ENCODE peak calls at places on chromosomes 3 and 15, in ten cellular contexts. O is aorta; I is PC-9; V is mucosa of descending colon; W is MM.1S; M is heart left ventricle; U is colonic mucosa; E is CD8-positive, alpha-beta T cell; R is Panc1; L is CD8-positive, alpha-beta memory T cell. Q is an unnamed sample.
A peak's percentile ranks its signal among the peaks of the same experiment; 100 is the strongest.

GRCh38 chr15:59026207-59026606 is 38.7 kb downstream of the RNF111 start:
- DNase-seq in E (no peak), M (no peak), I (no peak), W (no peak), L (no peak), V (no peak), O (no peak), U (no peak), R (no peak), Q (no peak)

GRCh38 chr3:71251156-71251775 is 332.3 kb downstream of the FOXP1 start:
- DNase-seq in M (no peak), V (no peak), R (no peak), E (no peak), W (no peak), O (no peak), L (no peak), U (no peak), I (no peak), Q (no peak)

GRCh38 chr3:12751548-12751947 is 7.5 kb downstream of the TMEM40 start:
- DNase-seq in W (no peak), E (no peak), L (no peak), O (no peak), R (no peak), I (peak; percentile 54), U (no peak), V (no peak), M (no peak), Q (no peak)

GRCh38 chr3:111882194-111882593 is 23.1 kb downstream of the PHLDB2 start:
- DNase-seq in O (no peak), U (no peak), E (no peak), W (peak; percentile 6), V (no peak), L (no peak), M (no peak), R (no peak), I (no peak), Q (no peak)

GRCh38 chr3:67458406-67458805 is 196.0 kb downstream of the SUCLG2 start:
- DNase-seq in W (no peak), M (no peak), L (no peak), U (no peak), O (no peak), V (no peak), I (no peak), R (no peak), E (no peak), Q (peak; percentile 30)

GRCh38 chr3:43347774-43348173 is 61.4 kb downstream of the SNRK start:
- DNase-seq in M (no peak), U (no peak), I (no peak), W (no peak), O (no peak), E (no peak), V (no peak), R (no peak), L (no peak), Q (no peak)

GRCh38 chr3:195884691-195885035 is 23.7 kb downstream of the TNK2 start:
- DNase-seq in L (no peak), W (no peak), V (no peak), M (peak; percentile 25), I (no peak), U (no peak), E (no peak), O (no peak), R (no peak), Q (no peak)

GRCh38 chr3:128845119-128845518 is 34.3 kb upstream of the ACAD9 start:
- DNase-seq in M (no peak), E (no peak), L (no peak), O (no peak), U (no peak), I (peak; percentile 27), V (no peak), R (no peak), W (no peak), Q (peak; percentile 17)

GRCh38 chr3:177174607-177175006 is 22.7 kb downstream of the TBL1XR1 start:
- DNase-seq in E (no peak), L (no peak), R (no peak), O (no peak), V (no peak), I (no peak), M (no peak), W (no peak), U (no peak), Q (no peak)

GRCh38 chr3:143769663-143770062 is 78.6 kb downstream of the SLC9A9 start:
- DNase-seq in O (no peak), L (no peak), U (no peak), E (no peak), V (no peak), I (no peak), M (no peak), W (no peak), R (no peak), Q (peak; percentile 91)

GRCh38 chr15:68700395-68701123 is 120.1 kb downstream of the ANP32A start:
- DNase-seq in V (no peak), L (no peak), U (peak; percentile 26), R (no peak), I (no peak), M (peak; percentile 83), E (no peak), W (no peak), O (peak; percentile 87), Q (peak; percentile 67)

GRCh38 chr3:114079761-114080160 is 23.2 kb downstream of the QTRT2 start:
- DNase-seq in V (no peak), I (no peak), M (no peak), U (no peak), L (no peak), R (no peak), W (no peak), E (no peak), O (no peak), Q (peak; percentile 46)

GRCh38 chr15:27670481-27670880 is 428.6 kb downstream of the OCA2 start:
- DNase-seq in R (no peak), U (no peak), O (no peak), I (no peak), V (no peak), M (no peak), W (no peak), E (no peak), L (no peak), Q (no peak)

DNA sequence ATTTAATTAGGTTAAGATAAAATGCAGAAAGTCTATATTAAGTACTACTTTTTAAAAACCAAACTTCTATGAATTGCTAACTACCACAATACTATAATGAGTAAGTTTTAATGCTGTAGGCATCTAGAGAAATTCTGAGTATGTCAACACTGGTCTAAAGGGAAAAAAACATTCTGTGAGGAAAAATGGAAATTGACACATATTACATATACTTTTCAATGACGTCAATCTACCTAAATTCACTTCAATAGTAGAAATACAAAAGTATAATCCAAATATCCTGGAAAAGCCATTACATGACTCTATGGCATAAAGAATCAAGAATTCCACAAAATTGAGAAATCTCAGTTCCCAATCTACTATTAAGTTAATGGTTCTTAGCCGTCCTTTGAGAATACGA is 2.2 kb downstream of the SECISBP2L start:
- DNase-seq in E (no peak), L (no peak), W (no peak), I (no peak), M (no peak), R (no peak), U (no peak), O (no peak), V (no peak), Q (no peak)
- H3K4me3 ChIP-seq in E (no peak overlapping the region), L (peak overlapping the region; percentile 32), W (peak overlapping the region; percentile 84), I (peak overlapping the region; percentile 67), M (no peak overlapping the region), R (no peak overlapping the region), U (no peak overlapping the region), O (no peak overlapping the region), V (no peak overlapping the region), Q (peak overlapping the region; percentile 68)

DNA sequence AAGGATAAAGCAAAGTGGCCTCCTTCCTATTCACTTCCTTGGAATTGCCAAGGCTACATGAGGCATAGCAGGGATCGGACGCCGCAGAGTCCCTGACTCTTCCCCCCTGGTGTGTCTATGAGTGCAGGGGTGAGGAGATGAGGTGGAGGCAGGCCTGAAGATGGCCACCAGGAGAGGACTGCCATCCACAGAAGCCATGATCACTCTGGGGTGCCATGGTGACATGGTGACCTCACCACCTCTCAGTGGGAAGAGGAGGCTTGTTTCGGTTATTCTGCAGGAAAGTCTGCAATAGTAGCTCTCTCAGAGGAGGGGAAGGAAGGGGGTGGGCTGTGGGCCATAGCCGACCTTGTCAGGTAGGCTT is 57.0 kb upstream of the LIMD1 start:
- DNase-seq in U (no peak), V (no peak), R (no peak), M (no peak), L (no peak), I (no peak), O (no peak), W (no peak), E (no peak), Q (no peak)
- H3K4me1 ChIP-seq in U (no peaks in the 10 kb centered on the region), V (no peaks in the 10 kb centered on the region), R (no peaks in the 10 kb centered on the region), M (peaks cover 40% of the 10 kb centered on the region), L (no peaks in the 10 kb centered on the region), I (no peaks in the 10 kb centered on the region), O (no peaks in the 10 kb centered on the region), W (no peaks in the 10 kb centered on the region), E (no peaks in the 10 kb centered on the region), Q (peaks cover 14% of the 10 kb centered on the region)

GRCh38 chr3:97662264-97662663 is 102.3 kb upstream of the ARL6 start:
- DNase-seq in M (no peak), I (no peak), V (no peak), O (no peak), U (no peak), L (no peak), R (no peak), E (no peak), W (no peak), Q (no peak)
- H3K4me3 ChIP-seq in M (no peak overlapping the region), I (no peak overlapping the region), V (no peak overlapping the region), O (no peak overlapping the region), U (no peak overlapping the region), L (no peak overlapping the region), R (no peak overlapping the region), E (no peak overlapping the region), W (no peak overlapping the region), Q (no peak overlapping the region)

GRCh38 chr15:91871138-91871537 is 17.6 kb downstream of the SLCO3A1 start:
- DNase-seq in U (no peak), M (no peak), V (no peak), L (peak; percentile 22), O (no peak), R (no peak), E (no peak), W (no peak), I (no peak), Q (no peak)
- H3K4me1 ChIP-seq in U (no peaks in the 10 kb centered on the region), M (peaks cover 64% of the 10 kb centered on the region), V (peaks cover 19% of the 10 kb centered on the region), L (peaks cover 47% of the 10 kb centered on the region), O (peaks cover under 1% of the 10 kb centered on the region), R (peaks cover 19% of the 10 kb centered on the region), E (peaks cover 28% of the 10 kb centered on the region), W (no peaks in the 10 kb centered on the region), I (peaks cover 36% of the 10 kb centered on the region), Q (peaks cover 27% of the 10 kb centered on the region)